ENCODE peak calls at places on chromosome 14, in six cellular contexts. Z is astrocyte of the cerebellum, O is mucosa of descending colon, L is fibroblast of mammary gland, X is fibroblast of lung, Q is IMR-90. U is an unnamed sample.

GRCh38 chr14:93343797-93344196 is 3.2 kb upstream of the COX8C start:
- DNase-seq in Z (no peak), O (no peak), L (no peak), X (no peak), Q (no peak), U (no peak)

GRCh38 chr14:28307506-28307905 is 459.1 kb upstream of the FOXG1 start:
- DNase-seq in Z (no peak), O (no peak), L (no peak), X (no peak), Q (no peak), U (no peak)

GRCh38 chr14:103748539-103748867 is 32.9 kb downstream of the ZFYVE21 start:
- DNase-seq in Z (no peak), O (no peak), L (no peak), X (no peak), Q (no peak), U (no peak)

GRCh38 chr14:103627073-103628025 is 1.7 kb upstream of the KLC1 start:
- DNase-seq in Z (no peak), O (peak), L (no peak), X (no peak), Q (no peak), U (no peak)

GRCh38 chr14:23402296-23403138 is 5.6 kb downstream of the MYH6 start:
- DNase-seq in Z (no peak), O (no peak), L (no peak), X (no peak), Q (no peak), U (no peak)

GRCh38 chr14:24196071-24197061 is 1.1 kb upstream of the TM9SF1 start:
- DNase-seq in Z (no peak), O (no peak), L (peak), X (peak), Q (peak), U (no peak)

GRCh38 chr14:93220509-93220908 is 13.5 kb downstream of the UBR7 start:
- DNase-seq in Z (no peak), O (no peak), L (no peak), X (no peak), Q (no peak), U (no peak)

GRCh38 chr14:38866461-38866860 is 236.6 kb downstream of the SEC23A start:
- DNase-seq in Z (no peak), O (no peak), L (no peak), X (no peak), Q (no peak), U (no peak)

GRCh38 chr14:37591941-37592287 is 3.1 kb downstream of the FOXA1 start:
- DNase-seq in Z (no peak), O (peak), L (no peak), X (no peak), Q (no peak), U (no peak)

GRCh38 chr14:99730876-99731351 is 46.8 kb downstream of the CYP46A1 start:
- DNase-seq in Z (no peak), O (no peak), L (no peak), X (no peak), Q (no peak), U (no peak)
- H3K4me3 ChIP-seq in Z (peak), O (no peak), L (no peak), X (no peak), Q (no peak), U (no peak)

DNA sequence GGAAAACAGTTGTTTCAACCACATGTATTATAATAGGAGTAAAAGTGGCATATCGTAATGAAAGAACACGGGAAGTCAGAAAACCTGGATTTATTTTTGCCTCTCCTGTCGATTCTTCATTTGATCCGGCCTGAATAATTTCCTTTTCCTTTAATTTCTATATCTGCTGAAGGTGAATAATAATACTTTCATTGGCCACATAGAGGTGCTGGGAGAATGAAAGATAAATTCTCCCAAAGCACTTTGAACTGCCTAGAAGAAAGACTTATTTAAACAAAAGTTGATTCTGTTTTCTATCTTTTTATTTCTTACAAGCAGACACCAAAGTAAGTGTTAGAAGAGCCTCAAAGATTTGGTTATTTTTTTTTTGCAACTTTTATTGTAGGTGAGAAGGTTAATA is 339.1 kb downstream of the RAD51B start:
- DNase-seq in Z (no peak), O (no peak), L (no peak), X (no peak), Q (no peak), U (no peak)
- TF ChIP-seq CTCF in Z (no peak), O (no peak), L (no peak), X (no peak), Q (no peak), U (no peak)

GRCh38 chr14:34021096-34021495 is 70.2 kb upstream of the EGLN3 start:
- DNase-seq in Z (no peak), O (no peak), L (no peak), X (no peak), Q (no peak), U (no peak)

GRCh38 chr14:34018564-34019244 is 67.8 kb upstream of the EGLN3 start:
- DNase-seq in Z (no peak), O (no peak), L (peak), X (no peak), Q (no peak), U (no peak)

GRCh38 chr14:34020014-34020413 is 69.1 kb upstream of the EGLN3 start:
- DNase-seq in Z (no peak), O (no peak), L (no peak), X (no peak), Q (no peak), U (no peak)

GRCh38 chr14:34014936-34015335 is 64.1 kb upstream of the EGLN3 start:
- DNase-seq in Z (no peak), O (no peak), L (no peak), X (no peak), Q (no peak), U (no peak)

GRCh38 chr14:34018125-34018524 is 67.3 kb upstream of the EGLN3 start:
- DNase-seq in Z (no peak), O (no peak), L (no peak), X (no peak), Q (no peak), U (no peak)
- H3K4me3 ChIP-seq in Z (no peak), O (no peak), L (no peak), X (no peak), Q (no peak), U (no peak)

GRCh38 chr14:73807439-73807838 is 44.2 kb upstream of the PTGR2 start:
- DNase-seq in Z (no peak), O (no peak), L (no peak), X (no peak), Q (no peak), U (no peak)

GRCh38 chr14:73804636-73805035 is 47.0 kb upstream of the PTGR2 start:
- DNase-seq in Z (no peak), O (no peak), L (no peak), X (no peak), Q (no peak), U (no peak)

GRCh38 chr14:73797540-73797925 is 54.1 kb upstream of the PTGR2 start:
- DNase-seq in Z (no peak), O (no peak), L (no peak), X (no peak), Q (no peak), U (no peak)

GRCh38 chr14:73800970-73801515 is 50.6 kb upstream of the PTGR2 start:
- DNase-seq in Z (no peak), O (no peak), L (no peak), X (no peak), Q (no peak), U (no peak)

GRCh38 chr14:73802431-73803188 is 49.0 kb upstream of the PTGR2 start:
- DNase-seq in Z (no peak), O (peak), L (no peak), X (no peak), Q (no peak), U (no peak)
- TF ChIP-seq CTCF in Z (no peak), O (no peak), L (no peak), X (no peak), Q (no peak), U (no peak)

GRCh38 chr14:56213288-56213687 is 95.1 kb downstream of the PELI2 start:
- DNase-seq in Z (no peak), O (no peak), L (no peak), X (no peak), Q (no peak), U (no peak)

GRCh38 chr14:56219666-56220413 is 101.6 kb downstream of the PELI2 start:
- DNase-seq in Z (no peak), O (no peak), L (no peak), X (no peak), Q (no peak), U (no peak)

GRCh38 chr14:56217380-56218045 is 99.3 kb downstream of the PELI2 start:
- DNase-seq in Z (no peak), O (no peak), L (no peak), X (no peak), Q (no peak), U (no peak)

GRCh38 chr14:56215180-56215579 is 97.0 kb downstream of the PELI2 start:
- DNase-seq in Z (no peak), O (no peak), L (no peak), X (no peak), Q (no peak), U (no peak)

GRCh38 chr14:56216631-56217379 is 98.6 kb downstream of the PELI2 start:
- DNase-seq in Z (no peak), O (peak), L (peak), X (peak), Q (peak), U (no peak)
- H3K4me3 ChIP-seq in Z (no peak), O (no peak), L (no peak), X (no peak), Q (no peak), U (no peak)